ENCODE peak calls at places on chromosomes 2 and 18, in seven cellular contexts. H, F, R, M, A, Y and I are unnamed samples.

GRCh38 chr2:113227290-113227689 is 51.4 kb downstream of the PAX8 start:
- DNase-seq in H (no peak), F (peak), R (no peak), M (no peak), A (no peak), Y (no peak), I (no peak)

GRCh38 chr2:30266051-30266621 is 34.8 kb downstream of the LBH start:
- DNase-seq in H (no peak), F (no peak), R (peak), M (no peak), A (peak), Y (peak), I (no peak)

GRCh38 chr2:48195168-48195567 is 288.9 kb upstream of the FBXO11 start:
- DNase-seq in H (no peak), F (no peak), R (no peak), M (no peak), A (no peak), Y (no peak), I (no peak)

GRCh38 chr2:126644630-126645191 is 11.2 kb upstream of the GYPC start:
- DNase-seq in H (no peak), F (no peak), R (no peak), M (no peak), A (peak), Y (peak), I (no peak)

GRCh38 chr2:119650971-119651370 is 28.0 kb upstream of the TMEM177 start:
- DNase-seq in H (no peak), F (no peak), R (no peak), M (no peak), A (no peak), Y (no peak), I (no peak)

GRCh38 chr2:71348302-71348701 is 16.7 kb downstream of the ZNF638 start:
- DNase-seq in H (no peak), F (no peak), R (no peak), M (peak), A (no peak), Y (no peak), I (no peak)

GRCh38 chr2:77796397-77796796 is 274.2 kb upstream of the LRRTM4 start:
- DNase-seq in H (no peak), F (no peak), R (no peak), M (no peak), A (no peak), Y (no peak), I (no peak)

GRCh38 chr18:23550898-23551297 is 35.4 kb downstream of the NPC1 start:
- DNase-seq in H (no peak), F (no peak), R (no peak), M (no peak), A (no peak), Y (no peak), I (no peak)

DNA sequence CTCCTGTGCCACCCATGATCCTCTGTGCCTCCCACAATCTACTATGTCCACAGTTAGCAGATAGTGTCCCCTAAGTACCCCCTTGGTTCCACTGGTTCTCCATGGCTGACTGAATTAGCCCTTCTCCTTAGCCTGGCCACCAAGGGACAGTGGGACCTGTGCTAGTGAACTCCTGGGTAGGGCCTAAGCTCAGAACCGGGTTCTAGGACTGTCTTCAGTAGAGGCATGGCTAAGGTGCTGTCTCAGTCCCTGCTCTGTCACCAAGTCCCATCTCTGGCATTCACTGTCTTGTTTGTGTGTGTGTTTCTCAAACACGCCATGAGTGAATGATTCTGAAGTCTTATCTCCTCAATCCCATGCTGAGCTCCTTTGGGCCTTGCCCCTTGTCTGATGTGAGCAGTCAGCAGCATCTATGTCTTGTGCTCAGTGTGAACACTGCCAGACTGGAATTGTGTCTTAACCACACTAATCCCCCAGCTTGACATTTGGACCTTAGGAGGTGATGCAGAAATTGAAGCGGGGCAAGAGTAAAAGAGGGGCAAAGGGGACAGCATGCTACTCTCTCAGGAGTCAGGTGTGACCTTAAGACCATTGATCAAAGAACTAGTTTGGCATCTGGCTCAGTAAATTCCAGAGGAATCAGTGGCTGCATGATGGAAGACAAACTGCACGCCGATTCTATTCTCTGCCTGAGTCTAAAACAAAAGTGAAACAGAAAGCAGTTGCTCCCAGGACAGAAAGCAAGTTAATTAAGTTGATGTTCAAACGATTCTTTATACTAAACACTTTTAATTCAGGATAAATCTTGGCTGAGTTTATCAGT is 190.5 kb downstream of the ALPK2 start:
- DNase-seq in H (no peak), F (no peak), R (no peak), M (no peak), A (peak), Y (peak), I (no peak)
- H3K4me3 ChIP-seq in H (peak), F (no peak), R (peak), M (no peak), A (peak), Y (no peak), I (no peak)

GRCh38 chr2:216756435-216756834 is 61.1 kb upstream of the IGFBP5 start:
- DNase-seq in H (no peak), F (no peak), R (no peak), M (no peak), A (no peak), Y (no peak), I (no peak)
- H3K4me3 ChIP-seq in H (no peak), F (no peak), R (no peak), M (no peak), A (no peak), Y (no peak), I (no peak)

GRCh38 chr18:31102020-31102684 is at the start of gene DSC2:
- DNase-seq in H (peak), F (peak), R (peak), M (peak), A (no peak), Y (no peak), I (peak)
- H3K4me3 ChIP-seq in H (peak), F (no peak), R (peak), M (peak), A (no peak), Y (no peak), I (peak)

GRCh38 chr2:35163948-35164347 is 1191.6 kb upstream of the CRIM1 start:
- DNase-seq in H (no peak), F (no peak), R (no peak), M (no peak), A (no peak), Y (no peak), I (no peak)

DNA sequence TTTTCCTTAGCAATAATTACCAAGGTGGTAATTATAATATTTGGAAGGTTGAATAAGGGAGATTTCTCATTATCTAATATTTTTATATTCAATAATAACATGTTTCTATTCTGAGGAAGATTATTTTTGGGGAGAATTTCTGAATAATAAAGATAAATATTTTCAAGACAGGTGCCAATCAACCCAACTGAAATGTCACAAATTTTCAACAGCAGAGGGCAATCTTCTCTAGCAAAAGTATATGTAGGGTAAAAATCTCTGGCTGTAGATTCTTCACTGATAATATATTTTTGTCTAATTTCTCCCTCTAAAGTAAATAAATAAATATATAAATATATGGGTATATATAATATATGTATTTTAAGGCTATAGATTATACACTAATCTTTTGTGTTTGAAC is 1187.2 kb upstream of the CRIM1 start:
- DNase-seq in H (no peak), F (no peak), R (no peak), M (peak), A (no peak), Y (no peak), I (peak)
- H3K4me3 ChIP-seq in H (no peak), F (no peak), R (no peak), M (no peak), A (no peak), Y (no peak), I (no peak)

GRCh38 chr2:24051833-24052232 is 2.3 kb downstream of the FKBP1B start:
- DNase-seq in H (no peak), F (no peak), R (no peak), M (no peak), A (no peak), Y (no peak), I (no peak)
- H3K4me3 ChIP-seq in H (no peak), F (no peak), R (no peak), M (no peak), A (no peak), Y (no peak), I (no peak)

GRCh38 chr2:238847841-238848565 is at the start of gene TWIST2:
- DNase-seq in H (peak), F (peak), R (peak), M (peak), A (no peak), Y (no peak), I (peak)
- H3K4me3 ChIP-seq in H (peak), F (peak), R (peak), M (peak), A (no peak), Y (no peak), I (peak)

GRCh38 chr2:206814486-206814885 is 49.1 kb downstream of the FASTKD2 start:
- DNase-seq in H (no peak), F (no peak), R (no peak), M (no peak), A (no peak), Y (no peak), I (no peak)
- H3K4me3 ChIP-seq in H (no peak), F (no peak), R (no peak), M (no peak), A (no peak), Y (no peak), I (no peak)

GRCh38 chr2:19812166-19812565 is 89.6 kb downstream of the TTC32 start:
- DNase-seq in H (no peak), F (peak), R (peak), M (no peak), A (no peak), Y (no peak), I (no peak)
- H3K4me3 ChIP-seq in H (no peak), F (no peak), R (no peak), M (no peak), A (no peak), Y (no peak), I (no peak)